ENCODE peak calls at places on chromosomes 1 and 21, in four cellular contexts. One of them, this sample, is unnamed.

GRCh38 chr1:51906306-51907078 is 28.0 kb upstream of the NRDC start:
- DNase-seq in smooth muscle cell of the brain vasculature: no peak
- DNase-seq in stimulated activated CD4-positive, alpha-beta T cell treated with anti-CD3 and anti-CD28 coated beads, Interleukin-15, amount 100 ng/mL, for 1 hour: no peak
- DNase-seq in effector CD4-positive, alpha-beta T cell: no peak
- DNase-seq in this sample: no peak

GRCh38 chr1:185561629-185562028 is 172.6 kb upstream of the HMCN1 start:
- DNase-seq in smooth muscle cell of the brain vasculature: no peak
- DNase-seq in stimulated activated CD4-positive, alpha-beta T cell treated with anti-CD3 and anti-CD28 coated beads, Interleukin-15, amount 100 ng/mL, for 1 hour: no peak
- DNase-seq in effector CD4-positive, alpha-beta T cell: no peak
- DNase-seq in this sample: no peak

GRCh38 chr1:168509875-168510594 is 33.8 kb downstream of the XCL2 start:
- DNase-seq in smooth muscle cell of the brain vasculature: no peak
- DNase-seq in stimulated activated CD4-positive, alpha-beta T cell treated with anti-CD3 and anti-CD28 coated beads, Interleukin-15, amount 100 ng/mL, for 1 hour: no peak
- DNase-seq in effector CD4-positive, alpha-beta T cell: no peak
- DNase-seq in this sample: no peak

GRCh38 chr1:234758851-234759250 is 148.9 kb upstream of the IRF2BP2 start:
- DNase-seq in smooth muscle cell of the brain vasculature: no peak
- DNase-seq in stimulated activated CD4-positive, alpha-beta T cell treated with anti-CD3 and anti-CD28 coated beads, Interleukin-15, amount 100 ng/mL, for 1 hour: no peak
- DNase-seq in effector CD4-positive, alpha-beta T cell: peak
- DNase-seq in this sample: no peak

GRCh38 chr1:5643360-5644090 is 348.7 kb downstream of the NPHP4 start:
- DNase-seq in smooth muscle cell of the brain vasculature: no peak
- DNase-seq in stimulated activated CD4-positive, alpha-beta T cell treated with anti-CD3 and anti-CD28 coated beads, Interleukin-15, amount 100 ng/mL, for 1 hour: no peak
- DNase-seq in effector CD4-positive, alpha-beta T cell: no peak
- DNase-seq in this sample: no peak

GRCh38 chr1:44696789-44697188 is 22.3 kb downstream of the ARMH1 start:
- DNase-seq in smooth muscle cell of the brain vasculature: no peak
- DNase-seq in stimulated activated CD4-positive, alpha-beta T cell treated with anti-CD3 and anti-CD28 coated beads, Interleukin-15, amount 100 ng/mL, for 1 hour: no peak
- DNase-seq in effector CD4-positive, alpha-beta T cell: no peak
- DNase-seq in this sample: no peak

GRCh38 chr1:204479387-204480136 is 15.0 kb downstream of the PIK3C2B start:
- DNase-seq in smooth muscle cell of the brain vasculature: no peak
- DNase-seq in stimulated activated CD4-positive, alpha-beta T cell treated with anti-CD3 and anti-CD28 coated beads, Interleukin-15, amount 100 ng/mL, for 1 hour: no peak
- DNase-seq in effector CD4-positive, alpha-beta T cell: no peak
- DNase-seq in this sample: no peak

GRCh38 chr1:206507395-206508129 is at the start of gene RASSF5:
- DNase-seq in smooth muscle cell of the brain vasculature: no peak
- DNase-seq in stimulated activated CD4-positive, alpha-beta T cell treated with anti-CD3 and anti-CD28 coated beads, Interleukin-15, amount 100 ng/mL, for 1 hour: peak
- DNase-seq in effector CD4-positive, alpha-beta T cell: peak
- DNase-seq in this sample: peak

GRCh38 chr21:31316488-31317169 is 27.4 kb downstream of the TIAM1 start:
- DNase-seq in smooth muscle cell of the brain vasculature: no peak
- DNase-seq in stimulated activated CD4-positive, alpha-beta T cell treated with anti-CD3 and anti-CD28 coated beads, Interleukin-15, amount 100 ng/mL, for 1 hour: no peak
- DNase-seq in effector CD4-positive, alpha-beta T cell: no peak
- DNase-seq in this sample: no peak

GRCh38 chr21:27429612-27430361 is 462.9 kb upstream of the ADAMTS5 start:
- DNase-seq in smooth muscle cell of the brain vasculature: no peak
- DNase-seq in stimulated activated CD4-positive, alpha-beta T cell treated with anti-CD3 and anti-CD28 coated beads, Interleukin-15, amount 100 ng/mL, for 1 hour: no peak
- DNase-seq in effector CD4-positive, alpha-beta T cell: no peak
- DNase-seq in this sample: no peak

GRCh38 chr1:241356519-241357365 is at the start of gene RGS7:
- DNase-seq in smooth muscle cell of the brain vasculature: no peak
- DNase-seq in stimulated activated CD4-positive, alpha-beta T cell treated with anti-CD3 and anti-CD28 coated beads, Interleukin-15, amount 100 ng/mL, for 1 hour: no peak
- DNase-seq in effector CD4-positive, alpha-beta T cell: no peak
- DNase-seq in this sample: peak

GRCh38 chr1:223776075-223776814 is 63.9 kb downstream of the CAPN2 start:
- DNase-seq in smooth muscle cell of the brain vasculature: peak
- DNase-seq in stimulated activated CD4-positive, alpha-beta T cell treated with anti-CD3 and anti-CD28 coated beads, Interleukin-15, amount 100 ng/mL, for 1 hour: no peak
- DNase-seq in effector CD4-positive, alpha-beta T cell: peak
- DNase-seq in this sample: no peak

GRCh38 chr1:3402258-3403010 is 52.0 kb upstream of the ARHGEF16 start:
- DNase-seq in smooth muscle cell of the brain vasculature: no peak
- DNase-seq in stimulated activated CD4-positive, alpha-beta T cell treated with anti-CD3 and anti-CD28 coated beads, Interleukin-15, amount 100 ng/mL, for 1 hour: no peak
- DNase-seq in effector CD4-positive, alpha-beta T cell: no peak
- DNase-seq in this sample: no peak

GRCh38 chr21:15964181-15964855 is 234.5 kb downstream of the USP25 start:
- DNase-seq in smooth muscle cell of the brain vasculature: no peak
- DNase-seq in stimulated activated CD4-positive, alpha-beta T cell treated with anti-CD3 and anti-CD28 coated beads, Interleukin-15, amount 100 ng/mL, for 1 hour: no peak
- DNase-seq in effector CD4-positive, alpha-beta T cell: no peak
- DNase-seq in this sample: no peak

This sample was measured in neural progenitor cell.